ENCODE peak calls at places on chromosome 7, in four cellular contexts. One of them, this sample, is unnamed.

GRCh38 chr7:82481499-82482097 is 38.0 kb upstream of the CACNA2D1 start:
- DNase-seq in stomach: no peak
- DNase-seq in GM20000: peak
- DNase-seq in lower lobe of right lung: no peak
- DNase-seq in this sample: peak

GRCh38 chr7:44378744-44379143 is 53.4 kb upstream of the CAMK2B start:
- DNase-seq in stomach: no peak
- DNase-seq in GM20000: no peak
- DNase-seq in lower lobe of right lung: no peak
- DNase-seq in this sample: peak

GRCh38 chr7:100053201-100053600 is 3.6 kb downstream of the ZSCAN21 start:
- DNase-seq in stomach: peak
- DNase-seq in GM20000: peak
- DNase-seq in lower lobe of right lung: no peak
- DNase-seq in this sample: peak

GRCh38 chr7:83347836-83348482 is 185.3 kb upstream of the PCLO start:
- DNase-seq in stomach: no peak
- DNase-seq in GM20000: no peak
- DNase-seq in lower lobe of right lung: no peak
- DNase-seq in this sample: peak

GRCh38 chr7:67696878-67697277 is 700.2 kb downstream of the TYW1 start:
- DNase-seq in stomach: no peak
- DNase-seq in GM20000: no peak
- DNase-seq in lower lobe of right lung: no peak
- DNase-seq in this sample: no peak

GRCh38 chr7:42611961-42612360 is 299.9 kb downstream of the C7orf25 start:
- DNase-seq in stomach: no peak
- DNase-seq in GM20000: no peak
- DNase-seq in lower lobe of right lung: no peak
- DNase-seq in this sample: no peak

GRCh38 chr7:151244156-151244870 is 4.2 kb downstream of the SMARCD3 start:
- DNase-seq in stomach: peak
- DNase-seq in GM20000: peak
- DNase-seq in lower lobe of right lung: peak
- DNase-seq in this sample: peak

GRCh38 chr7:149625339-149625946 is 127.8 kb upstream of the ZNF746 start:
- DNase-seq in stomach: peak
- DNase-seq in GM20000: peak
- DNase-seq in lower lobe of right lung: peak
- DNase-seq in this sample: peak

GRCh38 chr7:80937336-80937735 is 18.5 kb upstream of the SEMA3C start:
- DNase-seq in stomach: no peak
- DNase-seq in GM20000: no peak
- DNase-seq in lower lobe of right lung: no peak
- DNase-seq in this sample: no peak

GRCh38 chr7:99143853-99144672 is at the start of gene SMURF1:
- DNase-seq in stomach: peak
- DNase-seq in GM20000: peak
- DNase-seq in lower lobe of right lung: peak
- DNase-seq in this sample: peak

GRCh38 chr7:4845740-4846142 is 16.1 kb downstream of the PAPOLB start:
- DNase-seq in stomach: no peak
- DNase-seq in GM20000: no peak
- DNase-seq in lower lobe of right lung: no peak
- DNase-seq in this sample: no peak

GRCh38 chr7:33495207-33495606 is 365.8 kb downstream of the BBS9 start:
- DNase-seq in stomach: no peak
- DNase-seq in GM20000: no peak
- DNase-seq in lower lobe of right lung: no peak
- DNase-seq in this sample: peak

GRCh38 chr7:134246761-134247160 is 70.0 kb downstream of the SLC35B4 start:
- DNase-seq in stomach: no peak
- DNase-seq in GM20000: no peak
- DNase-seq in lower lobe of right lung: no peak
- DNase-seq in this sample: no peak

GRCh38 chr7:2689343-2689847 is 1.4 kb downstream of the AMZ1 start:
- DNase-seq in stomach: no peak
- DNase-seq in GM20000: no peak
- DNase-seq in lower lobe of right lung: no peak
- DNase-seq in this sample: no peak

GRCh38 chr7:85165263-85165662 is 21.6 kb downstream of the SEMA3D start:
- DNase-seq in stomach: no peak
- DNase-seq in GM20000: no peak
- DNase-seq in lower lobe of right lung: no peak
- DNase-seq in this sample: no peak

GRCh38 chr7:889391-889790 is 13.0 kb downstream of the GET4 start:
- DNase-seq in stomach: no peak
- DNase-seq in GM20000: no peak
- DNase-seq in lower lobe of right lung: no peak
- DNase-seq in this sample: no peak

GRCh38 chr7:96315109-96315480 is 6.8 kb downstream of the SLC25A13 start:
- DNase-seq in stomach: no peak
- DNase-seq in GM20000: no peak
- DNase-seq in lower lobe of right lung: no peak
- DNase-seq in this sample: no peak

GRCh38 chr7:146359181-146359580 is 242.6 kb downstream of the CNTNAP2 start:
- DNase-seq in stomach: no peak
- DNase-seq in GM20000: no peak
- DNase-seq in lower lobe of right lung: no peak
- DNase-seq in this sample: no peak

GRCh38 chr7:114086491-114086905 is 167.7 kb upstream of the PPP1R3A start:
- DNase-seq in stomach: peak
- DNase-seq in GM20000: peak
- DNase-seq in lower lobe of right lung: peak
- DNase-seq in this sample: no peak

GRCh38 chr7:101134399-101134980 is 7.6 kb downstream of the SERPINE1 start:
- DNase-seq in stomach: no peak
- DNase-seq in GM20000: no peak
- DNase-seq in lower lobe of right lung: no peak
- DNase-seq in this sample: peak

GRCh38 chr7:130381468-130382312 is 1.4 kb downstream of the CPA1 start:
- DNase-seq in stomach: no peak
- DNase-seq in GM20000: no peak
- DNase-seq in lower lobe of right lung: no peak
- DNase-seq in this sample: no peak

GRCh38 chr7:129169705-129170319 is 18.6 kb upstream of the SMO start:
- DNase-seq in stomach: no peak
- DNase-seq in GM20000: peak
- DNase-seq in lower lobe of right lung: no peak
- DNase-seq in this sample: no peak

GRCh38 chr7:150990416-150991186 is at the start of gene NOS3:
- DNase-seq in stomach: no peak
- DNase-seq in GM20000: no peak
- DNase-seq in lower lobe of right lung: no peak
- DNase-seq in this sample: no peak

GRCh38 chr7:97390915-97391593 is 273.6 kb downstream of the SDHAF3 start:
- DNase-seq in stomach: no peak
- DNase-seq in GM20000: no peak
- DNase-seq in lower lobe of right lung: no peak
- DNase-seq in this sample: no peak

GRCh38 chr7:50357346-50357745 is 52.8 kb downstream of the IKZF1 start:
- DNase-seq in stomach: no peak
- DNase-seq in GM20000: no peak
- DNase-seq in lower lobe of right lung: no peak
- DNase-seq in this sample: no peak

GRCh38 chr7:128841171-128841690 is 11.0 kb downstream of the FLNC start:
- DNase-seq in stomach: no peak
- DNase-seq in GM20000: no peak
- DNase-seq in lower lobe of right lung: peak
- DNase-seq in this sample: no peak

GRCh38 chr7:149854611-149855367 is 16.6 kb downstream of the ZNF862 start:
- DNase-seq in stomach: peak
- DNase-seq in GM20000: no peak
- DNase-seq in lower lobe of right lung: peak
- DNase-seq in this sample: peak

GRCh38 chr7:111833461-111833860 is 271.2 kb upstream of the IMMP2L start:
- DNase-seq in stomach: no peak
- DNase-seq in GM20000: no peak
- DNase-seq in lower lobe of right lung: no peak
- DNase-seq in this sample: no peak

GRCh38 chr7:1156782-1157535 is 3.0 kb downstream of the ZFAND2A start:
- DNase-seq in stomach: peak
- DNase-seq in GM20000: no peak
- DNase-seq in lower lobe of right lung: no peak
- DNase-seq in this sample: peak

GRCh38 chr7:114979388-114979787 is 57.5 kb downstream of the MDFIC start:
- DNase-seq in stomach: peak
- DNase-seq in GM20000: no peak
- DNase-seq in lower lobe of right lung: peak
- DNase-seq in this sample: no peak

GRCh38 chr7:105675873-105676484 is 94.7 kb upstream of the EFCAB10 start:
- DNase-seq in stomach: peak
- DNase-seq in GM20000: no peak
- DNase-seq in lower lobe of right lung: peak
- DNase-seq in this sample: no peak

GRCh38 chr7:73986158-73986631 is 41.8 kb upstream of the ELN start:
- DNase-seq in stomach: peak
- DNase-seq in GM20000: no peak
- DNase-seq in lower lobe of right lung: no peak
- DNase-seq in this sample: no peak

GRCh38 chr7:84800846-84801245 is 386.0 kb downstream of the SEMA3D start:
- DNase-seq in stomach: no peak
- DNase-seq in GM20000: no peak
- DNase-seq in lower lobe of right lung: no peak
- DNase-seq in this sample: no peak

GRCh38 chr7:86975449-86975848 is 84.0 kb downstream of the ELAPOR2 start:
- DNase-seq in stomach: no peak
- DNase-seq in GM20000: no peak
- DNase-seq in lower lobe of right lung: no peak
- DNase-seq in this sample: no peak

GRCh38 chr7:30912454-30912985 is 867 bp downstream of the AQP1 start:
- DNase-seq in stomach: no peak
- DNase-seq in GM20000: no peak
- DNase-seq in lower lobe of right lung: no peak
- DNase-seq in this sample: no peak

GRCh38 chr7:30912021-30912420 is 368 bp downstream of the AQP1 start:
- DNase-seq in stomach: no peak
- DNase-seq in GM20000: no peak
- DNase-seq in lower lobe of right lung: no peak
- DNase-seq in this sample: no peak

GRCh38 chr7:30910369-30911073 is 1.1 kb upstream of the AQP1 start:
- DNase-seq in stomach: no peak
- DNase-seq in GM20000: no peak
- DNase-seq in lower lobe of right lung: no peak
- DNase-seq in this sample: no peak

GRCh38 chr7:30911133-30911532 is 520 bp upstream of the AQP1 start:
- DNase-seq in stomach: no peak
- DNase-seq in GM20000: no peak
- DNase-seq in lower lobe of right lung: no peak
- DNase-seq in this sample: no peak

GRCh38 chr7:30911561-30911969 is at the start of gene AQP1:
- DNase-seq in stomach: no peak
- DNase-seq in GM20000: no peak
- DNase-seq in lower lobe of right lung: peak
- DNase-seq in this sample: no peak
- TF ChIP-seq CTCF in stomach: no peak
- TF ChIP-seq CTCF in GM20000: no peak
- TF ChIP-seq CTCF in lower lobe of right lung: peak
- TF ChIP-seq CTCF in this sample: no peak

GRCh38 chr7:24572421-24573007 is 738 bp upstream of the PALS2 start:
- DNase-seq in stomach: no peak
- DNase-seq in GM20000: peak
- DNase-seq in lower lobe of right lung: no peak
- DNase-seq in this sample: peak

GRCh38 chr7:24574365-24574764 is 1.1 kb downstream of the PALS2 start:
- DNase-seq in stomach: no peak
- DNase-seq in GM20000: no peak
- DNase-seq in lower lobe of right lung: no peak
- DNase-seq in this sample: peak

GRCh38 chr7:24572014-24572413 is 1.2 kb upstream of the PALS2 start:
- DNase-seq in stomach: no peak
- DNase-seq in GM20000: peak
- DNase-seq in lower lobe of right lung: no peak
- DNase-seq in this sample: no peak

GRCh38 chr7:24573008-24573553 is at the start of gene PALS2:
- DNase-seq in stomach: peak
- DNase-seq in GM20000: peak
- DNase-seq in lower lobe of right lung: peak
- DNase-seq in this sample: peak

GRCh38 chr7:24573554-24574338 is 494 bp downstream of the PALS2 start:
- DNase-seq in stomach: peak
- DNase-seq in GM20000: peak
- DNase-seq in lower lobe of right lung: peak
- DNase-seq in this sample: peak
- TF ChIP-seq CTCF in stomach: no peak
- TF ChIP-seq CTCF in GM20000: no peak
- TF ChIP-seq CTCF in lower lobe of right lung: no peak
- TF ChIP-seq CTCF in this sample: no peak

GRCh38 chr7:19772323-19772722 is 1.1 kb downstream of the TMEM196 start:
- DNase-seq in stomach: no peak
- DNase-seq in GM20000: no peak
- DNase-seq in lower lobe of right lung: no peak
- DNase-seq in this sample: no peak

GRCh38 chr7:19773361-19773760 is at the start of gene TMEM196:
- DNase-seq in stomach: no peak
- DNase-seq in GM20000: no peak
- DNase-seq in lower lobe of right lung: no peak
- DNase-seq in this sample: no peak

GRCh38 chr7:19772858-19773337 is 519 bp downstream of the TMEM196 start:
- DNase-seq in stomach: no peak
- DNase-seq in GM20000: peak
- DNase-seq in lower lobe of right lung: no peak
- DNase-seq in this sample: no peak

DNA sequence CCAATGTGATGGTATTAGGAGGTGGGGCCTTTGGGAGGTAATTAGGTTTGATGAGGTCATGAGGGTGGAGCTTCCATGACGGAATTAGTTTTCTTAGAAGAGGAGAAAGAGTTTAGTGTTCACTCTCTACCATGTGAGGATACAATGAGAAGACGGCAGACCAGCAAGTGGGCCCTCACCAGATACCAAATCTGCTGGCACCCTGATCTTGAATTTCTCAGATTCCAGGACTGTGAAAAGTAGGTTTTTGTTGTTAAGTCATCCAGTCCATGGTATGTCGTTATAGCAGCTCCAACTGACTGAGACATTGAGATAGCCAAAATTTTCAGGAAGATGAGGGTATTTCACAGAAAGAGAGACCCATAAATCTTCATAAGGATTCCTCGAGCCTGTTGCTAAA is 3.6 kb upstream of the TMEM196 start:
- DNase-seq in stomach: no peak
- DNase-seq in GM20000: no peak
- DNase-seq in lower lobe of right lung: no peak
- DNase-seq in this sample: no peak
- TF ChIP-seq CTCF in stomach: no peak
- TF ChIP-seq CTCF in GM20000: no peak
- TF ChIP-seq CTCF in lower lobe of right lung: no peak
- TF ChIP-seq CTCF in this sample: no peak

DNA sequence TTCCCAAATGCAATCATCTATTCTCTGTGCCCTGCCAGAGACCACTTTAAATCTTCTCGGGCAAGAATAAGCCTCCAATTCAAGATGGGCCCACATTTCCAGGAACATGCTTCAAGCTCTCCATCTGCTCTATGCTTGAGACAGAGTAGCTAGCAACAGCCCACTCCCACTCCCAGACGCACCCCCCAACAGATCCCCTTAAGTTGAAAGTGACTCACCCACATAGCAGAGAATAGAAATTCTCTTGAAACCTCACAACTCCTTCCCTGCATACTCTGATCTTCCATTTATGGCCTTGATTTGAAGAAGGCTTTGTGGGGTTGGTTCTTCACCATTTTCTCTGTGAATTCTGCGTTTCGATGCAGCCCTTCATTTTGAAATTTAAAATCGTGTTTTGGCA is 604.0 kb downstream of the INHBA start:
- DNase-seq in stomach: no peak
- DNase-seq in GM20000: no peak
- DNase-seq in lower lobe of right lung: no peak
- DNase-seq in this sample: no peak
- TF ChIP-seq CTCF in stomach: no peak
- TF ChIP-seq CTCF in GM20000: no peak
- TF ChIP-seq CTCF in lower lobe of right lung: no peak
- TF ChIP-seq CTCF in this sample: no peak